ENCODE peak calls at places on chromosomes 6 and 20, in ten cellular contexts. E, N, P, Z, F, L, T, R, Y and B are unnamed samples.

GRCh38 chr20:36035720-36036119 is 67.3 kb downstream of the CNBD2 start:
- DNase-seq in E (no peak), N (no peak), P (peak), Z (no peak), F (no peak), L (no peak), T (peak), R (no peak), Y (no peak), B (no peak)

GRCh38 chr20:23152308-23152892 is 66.3 kb upstream of the CD93 start:
- DNase-seq in E (peak), N (peak), P (peak), Z (no peak), F (peak), L (peak), T (no peak), R (peak), Y (peak), B (peak)

GRCh38 chr20:10634683-10635411 is 39.0 kb downstream of the JAG1 start:
- DNase-seq in E (peak), N (no peak), P (peak), Z (no peak), F (no peak), L (no peak), T (no peak), R (no peak), Y (no peak), B (no peak)

GRCh38 chr6:152267967-152268845 is 369.0 kb downstream of the SYNE1 start:
- DNase-seq in E (no peak), N (no peak), P (no peak), Z (no peak), F (no peak), L (no peak), T (no peak), R (peak), Y (peak), B (no peak)

GRCh38 chr6:127510876-127511275 is 8.3 kb downstream of the MTCL3 start:
- DNase-seq in E (no peak), N (no peak), P (no peak), Z (no peak), F (no peak), L (no peak), T (no peak), R (no peak), Y (no peak), B (no peak)

GRCh38 chr6:89198235-89198634 is 18.9 kb downstream of the GABRR1 start:
- DNase-seq in E (no peak), N (no peak), P (no peak), Z (no peak), F (no peak), L (no peak), T (no peak), R (no peak), Y (no peak), B (no peak)

GRCh38 chr20:54051019-54051418 is 19.4 kb downstream of the BCAS1 start:
- DNase-seq in E (no peak), N (no peak), P (no peak), Z (no peak), F (no peak), L (no peak), T (no peak), R (no peak), Y (no peak), B (no peak)

GRCh38 chr6:12012566-12013367 is 655 bp downstream of the HIVEP1 start:
- DNase-seq in E (peak), N (peak), P (peak), Z (no peak), F (peak), L (peak), T (peak), R (peak), Y (peak), B (peak)

GRCh38 chr20:34927736-34928135 is 27.9 kb downstream of the GSS start:
- DNase-seq in E (no peak), N (no peak), P (no peak), Z (no peak), F (no peak), L (no peak), T (peak), R (no peak), Y (no peak), B (no peak)
- TF ChIP-seq CTCF in E (no peak), N (no peak), P (no peak), Z (no peak), F (no peak), L (no peak), T (no peak), R (no peak), Y (no peak), B (no peak)

GRCh38 chr20:50904067-50904570 is 27.1 kb downstream of the ADNP start:
- DNase-seq in E (no peak), N (no peak), P (no peak), Z (no peak), F (no peak), L (no peak), T (no peak), R (no peak), Y (no peak), B (no peak)
- H3K4me3 ChIP-seq in E (no peak), N (no peak), P (no peak), Z (no peak), F (no peak), L (no peak), T (no peak), R (no peak), Y (no peak), B (no peak)

DNA sequence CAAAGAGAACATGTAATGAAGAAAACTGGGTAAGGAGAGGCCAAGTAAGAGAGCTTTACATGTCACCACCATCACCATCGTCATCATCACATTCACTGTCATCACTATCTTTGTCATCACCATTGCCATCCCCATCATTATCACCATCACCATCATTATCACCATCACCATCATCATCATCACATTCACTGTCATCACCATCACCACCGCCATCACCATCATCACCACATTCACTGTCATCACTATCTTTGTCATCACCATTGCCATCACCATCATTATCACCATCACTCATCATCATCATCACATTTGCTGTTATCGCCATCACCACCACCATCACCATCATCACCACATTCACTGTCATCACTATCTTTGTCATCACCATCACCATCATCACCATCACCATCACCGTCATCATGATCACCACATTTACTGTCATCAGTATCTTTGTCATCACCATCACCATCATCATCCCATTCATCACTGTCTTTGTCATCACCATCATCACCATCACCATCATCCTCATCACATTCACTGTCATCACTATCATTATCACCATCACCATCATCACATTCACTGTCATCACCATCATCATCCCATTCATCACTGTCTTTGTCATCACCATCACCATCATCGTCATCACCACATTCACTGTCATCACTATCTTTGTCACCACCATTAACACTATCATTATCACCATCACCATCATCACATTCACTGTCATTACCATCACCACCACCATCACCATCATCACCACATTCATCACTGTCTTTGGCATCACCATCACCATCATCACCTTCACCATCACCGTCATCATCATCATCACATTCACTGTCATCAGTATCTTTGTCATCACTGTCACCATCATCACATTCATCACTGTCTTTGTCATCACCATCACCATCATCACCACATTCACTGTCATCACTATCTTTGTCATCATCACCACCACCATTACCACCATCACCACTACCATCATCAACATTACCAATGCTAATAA is 172.3 kb downstream of the ERMARD start:
- DNase-seq in E (no peak), N (no peak), P (no peak), Z (no peak), F (no peak), L (no peak), T (no peak), R (no peak), Y (no peak), B (no peak)
- TF ChIP-seq CTCF in E (no peak), N (no peak), P (no peak), Z (no peak), F (no peak), L (no peak), T (no peak), R (no peak), Y (no peak), B (no peak)

GRCh38 chr6:3746696-3747095 is 4.8 kb downstream of the PXDC1 start:
- DNase-seq in E (no peak), N (no peak), P (no peak), Z (no peak), F (no peak), L (no peak), T (no peak), R (no peak), Y (no peak), B (no peak)
- H3K4me3 ChIP-seq in E (no peak), N (no peak), P (no peak), Z (no peak), F (no peak), L (no peak), T (no peak), R (no peak), Y (no peak), B (no peak)

DNA sequence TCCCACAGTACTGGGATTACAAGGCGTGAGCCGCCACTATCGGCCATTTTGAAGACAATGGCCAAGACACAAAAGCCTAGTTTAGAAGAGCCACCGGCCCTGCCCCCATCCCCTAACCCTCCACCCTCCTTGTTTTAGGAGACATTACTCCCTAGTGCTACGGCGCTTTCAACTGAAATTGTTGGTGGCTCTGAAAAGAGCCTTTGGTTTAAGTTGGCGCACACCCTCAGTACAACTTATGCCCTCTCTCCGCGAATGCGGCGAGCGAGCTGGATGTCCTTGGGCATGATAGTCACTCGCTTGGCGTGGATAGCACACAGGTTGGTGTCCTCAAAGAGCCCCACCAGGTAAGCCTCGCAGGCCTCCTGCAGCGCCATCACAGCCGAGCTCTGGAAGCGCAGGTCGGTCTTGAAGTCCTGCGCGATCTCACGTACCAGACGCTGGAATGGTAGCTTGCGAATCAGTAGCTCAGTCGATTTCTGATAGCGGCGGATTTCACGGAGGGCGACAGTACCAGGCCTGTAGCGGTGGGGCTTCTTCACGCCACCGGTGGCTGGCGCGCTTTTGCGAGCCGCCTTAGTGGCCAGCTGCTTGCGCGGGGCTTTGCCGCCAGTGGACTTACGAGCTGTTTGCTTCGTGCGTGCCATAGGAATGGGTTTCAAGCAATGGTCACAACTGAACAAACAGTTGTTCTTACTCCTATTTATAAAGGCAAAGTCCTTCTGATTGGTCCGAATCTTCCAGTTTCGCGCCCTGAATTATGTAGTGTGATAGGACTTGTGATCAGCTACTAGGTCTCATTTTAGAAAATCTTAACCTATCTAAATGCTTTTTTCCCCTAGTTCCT is 114.8 kb upstream of the BTN3A2 start:
- DNase-seq in E (peak), N (peak), P (peak), Z (no peak), F (peak), L (peak), T (no peak), R (peak), Y (peak), B (no peak)
- TF ChIP-seq CTCF in E (peak), N (peak), P (peak), Z (no peak), F (peak), L (peak), T (no peak), R (no peak), Y (peak), B (peak)

DNA sequence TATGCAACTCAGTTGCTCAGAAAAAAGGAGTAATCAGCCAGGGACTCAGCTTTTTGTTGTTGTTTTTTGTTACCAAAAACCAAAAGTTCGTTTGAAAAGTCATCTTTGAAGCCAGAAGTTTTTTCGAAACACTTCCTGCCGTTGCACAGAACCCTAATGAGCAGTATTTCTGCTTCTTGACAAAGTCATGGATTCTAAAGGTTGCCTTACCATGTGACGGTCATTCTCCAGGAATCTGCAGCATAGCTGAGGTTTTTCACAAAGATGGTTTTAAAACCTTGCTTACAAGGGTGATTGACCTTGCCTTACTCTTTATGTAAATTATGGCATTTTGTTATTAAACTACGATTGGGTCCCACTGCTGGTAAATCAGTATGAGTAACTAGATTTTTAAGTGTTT is 2.0 kb downstream of the RAB32 start:
- DNase-seq in E (peak), N (no peak), P (peak), Z (no peak), F (peak), L (no peak), T (peak), R (no peak), Y (peak), B (peak)
- H3K4me3 ChIP-seq in E (peak), N (peak), P (peak), Z (peak), F (peak), L (peak), T (peak), R (peak), Y (no peak), B (peak)